ENCODE peak calls at places on chromosomes 4 and X, in four cellular contexts. H, X, Z and P are unnamed samples.

GRCh38 chr4:133190098-133190497 is 41.0 kb downstream of the PCDH10 start:
- DNase-seq in X (peak; percentile 24), H (no peak), Z (no peak), P (no peak)

GRCh38 chr4:102687982-102688433 is 72.8 kb downstream of the MANBA start:
- DNase-seq in X (no peak), H (no peak), Z (no peak), P (no peak)

GRCh38 chr4:76388160-76388908 is 32.6 kb downstream of the CCDC158 start:
- DNase-seq in X (no peak), H (no peak), Z (no peak), P (no peak)

GRCh38 chr4:184362338-184362737 is 112.0 kb downstream of the IRF2 start:
- DNase-seq in H (no peak), Z (no peak), X (no peak), P (no peak)

GRCh38 chr4:112847045-112847444 is 202.4 kb upstream of the ANK2 start:
- DNase-seq in Z (no peak), X (no peak), H (no peak), P (no peak)

GRCh38 chrX:77749695-77750094 is 36.3 kb downstream of the ATRX start:
- DNase-seq in Z (no peak), H (no peak), X (no peak), P (no peak)

GRCh38 chrX:24775891-24776290 is 82.2 kb downstream of the POLA1 start:
- DNase-seq in X (no peak), Z (no peak), H (no peak), P (no peak)

GRCh38 chr4:128573781-128574508 is 235.6 kb upstream of the JADE1 start:
- DNase-seq in X (no peak), Z (peak; percentile 99), H (no peak), P (no peak)

GRCh38 chr4:98289375-98289774 is 28.2 kb downstream of the RAP1GDS1 start:
- DNase-seq in H (no peak), X (no peak), Z (no peak), P (no peak)

GRCh38 chrX:153799326-153799725 is 4.9 kb downstream of the SSR4 start:
- DNase-seq in Z (no peak), H (no peak), X (no peak), P (no peak)

GRCh38 chrX:13194291-13195103 is 125.4 kb downstream of the ATXN3L start:
- DNase-seq in H (no peak), X (no peak), Z (no peak), P (no peak)

GRCh38 chr4:114813961-114814360 is 215.4 kb downstream of the UGT8 start:
- DNase-seq in Z (no peak), H (no peak), X (no peak), P (no peak)

GRCh38 chrX:148784859-148785655 is 284.6 kb downstream of the AFF2 start:
- DNase-seq in H (no peak), Z (no peak), X (no peak), P (no peak)

GRCh38 chr4:7324651-7325121 is 110.0 kb downstream of the PSAPL1 start:
- DNase-seq in Z (no peak), X (no peak), H (no peak), P (peak; percentile 23)

GRCh38 chrX:54093159-54093558 is 48.9 kb upstream of the PHF8 start:
- DNase-seq in Z (no peak), X (no peak), H (no peak), P (no peak)

GRCh38 chrX:71941771-71942170 is 31.1 kb downstream of the NHSL2 start:
- DNase-seq in X (peak; percentile 19), Z (no peak), H (peak; percentile 3), P (no peak)

GRCh38 chrX:13142891-13143290 is 98.5 kb upstream of the FAM9C start:
- DNase-seq in X (no peak), H (peak; percentile 66), Z (no peak), P (peak; percentile 94)

GRCh38 chrX:39397561-39398200 is 596.4 kb downstream of the MID1IP1 start:
- DNase-seq in H (peak; percentile 19), Z (no peak), X (no peak), P (no peak)

GRCh38 chrX:40644175-40644574 is 3.2 kb downstream of the CXorf38 start:
- DNase-seq in Z (no peak), X (no peak), H (no peak), P (peak; percentile 84)

GRCh38 chr4:76998251-76998901 is 48.8 kb downstream of the SEPTIN11 start:
- DNase-seq in X (no peak), H (no peak), Z (no peak), P (no peak)

GRCh38 chrX:139969286-139969685 is 4.0 kb upstream of the CXorf66 start:
- DNase-seq in X (peak; percentile 21), H (no peak), Z (no peak), P (no peak)

GRCh38 chr4:80362578-80363181 is 27.1 kb downstream of the CFAP299 start:
- DNase-seq in H (peak; percentile 51), Z (no peak), X (peak; percentile 29), P (peak; percentile 53)

GRCh38 chr4:123659759-123660158 is 263.2 kb downstream of the SPRY1 start:
- DNase-seq in H (no peak), X (peak; percentile 50), Z (no peak), P (peak; percentile 47)

GRCh38 chrX:2552621-2553297 is 52.0 kb upstream of the DHRSX start:
- DNase-seq in H (no peak), Z (peak; percentile 52), X (peak; percentile 68), P (peak; percentile 12)

GRCh38 chr4:146647615-146648383 is 9.1 kb downstream of the POU4F2 start:
- DNase-seq in X (peak; percentile 25), H (no peak), Z (no peak), P (no peak)
- H3K4me3 ChIP-seq in X (peak overlapping the region; percentile 33), H (no peak overlapping the region), Z (no peak overlapping the region), P (no peak overlapping the region)

GRCh38 chr4:185587065-185587443 is 51.7 kb upstream of the PDLIM3 start:
- DNase-seq in H (no peak), Z (no peak), X (no peak), P (no peak)
- TF ChIP-seq CTCF in H (no peak), Z (no peak), X (no peak), P (no peak)

GRCh38 chrX:136204571-136204970 is 46.6 kb downstream of the MAP7D3 start:
- DNase-seq in H (peak; percentile 66), Z (no peak), X (no peak), P (no peak)
- H3K4me3 ChIP-seq in H (no peak overlapping the region), Z (no peak overlapping the region), X (no peak overlapping the region), P (no peak overlapping the region)

GRCh38 chr4:170193496-170193895 is 103.7 kb upstream of the AADAT start:
- DNase-seq in H (no peak), X (no peak), Z (no peak), P (peak; percentile 5)

GRCh38 chr4:170202721-170203120 is 113.0 kb upstream of the AADAT start:
- DNase-seq in X (no peak), H (no peak), Z (no peak), P (peak; percentile 67)

DNA sequence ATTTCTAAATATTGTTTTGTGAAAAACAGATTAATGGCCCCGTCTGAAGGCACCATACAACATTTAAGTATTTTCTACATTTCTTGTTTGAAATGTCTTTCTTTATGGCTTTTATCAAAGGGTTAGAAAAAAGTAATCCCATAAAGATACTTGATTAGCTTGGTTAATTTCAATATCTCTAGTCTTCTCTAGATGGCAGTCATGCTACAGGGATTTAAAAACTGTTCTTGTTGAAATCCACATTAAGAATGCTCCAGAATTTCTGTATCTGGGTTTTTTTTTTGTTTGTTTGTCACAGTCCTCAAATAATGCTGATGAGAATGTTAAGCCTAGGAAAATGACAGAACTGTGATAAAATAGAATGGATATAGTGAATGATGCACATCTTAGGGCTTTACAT is 109.0 kb upstream of the AADAT start:
- DNase-seq in X (peak; percentile 12), H (no peak), Z (no peak), P (no peak)
- TF ChIP-seq CTCF in X (peak; percentile 37), H (no peak), Z (peak; percentile 42), P (no peak)

DNA sequence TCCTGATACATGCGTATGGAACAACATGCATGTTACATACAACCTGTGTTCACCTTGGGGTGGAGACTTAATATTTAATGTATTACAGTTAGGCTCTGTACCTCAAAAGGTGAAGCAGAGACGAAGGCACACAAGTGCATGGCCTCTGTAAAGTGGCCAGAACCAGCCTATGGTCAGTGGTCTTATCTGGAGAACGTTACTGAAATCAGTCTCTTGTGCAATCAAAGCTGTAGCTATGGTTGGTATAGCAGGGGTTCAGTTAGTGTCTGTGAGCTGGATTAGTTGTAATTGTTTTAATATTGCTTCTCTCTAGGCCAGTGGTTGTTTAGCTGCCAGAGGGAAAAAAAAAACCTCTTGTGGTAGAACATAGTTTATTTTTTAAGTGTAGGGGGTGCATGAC is 2.2 kb upstream of the TMEM33 start:
- DNase-seq in Z (no peak), X (no peak), H (no peak), P (peak; percentile 12)
- H3K4me3 ChIP-seq in Z (no peak overlapping the region), X (no peak overlapping the region), H (no peak overlapping the region), P (no peak overlapping the region)

GRCh38 chrX:34918856-34919255 is 23.7 kb upstream of the FAM47B start:
- DNase-seq in X (peak; percentile 82), Z (no peak), H (peak; percentile 1), P (peak; percentile 25)
- TF ChIP-seq CTCF in X (peak; percentile 72), Z (peak; percentile 64), H (no peak), P (peak; percentile 20)

GRCh38 chr4:53307210-53307609 is 58.7 kb downstream of the SCFD2 start:
- DNase-seq in H (no peak), Z (no peak), X (no peak), P (no peak)

GRCh38 chr4:53307819-53308773 is 57.8 kb downstream of the SCFD2 start:
- DNase-seq in H (no peak), X (no peak), Z (no peak), P (peak; percentile 42)

GRCh38 chr4:53309321-53310020 is 56.4 kb downstream of the SCFD2 start:
- DNase-seq in X (peak; percentile 1), Z (no peak), H (no peak), P (no peak)

GRCh38 chr4:53306729-53307128 is 59.1 kb downstream of the SCFD2 start:
- DNase-seq in X (peak; percentile 13), H (no peak), Z (no peak), P (no peak)
- H3K4me3 ChIP-seq in X (no peak overlapping the region), H (no peak overlapping the region), Z (no peak overlapping the region), P (no peak overlapping the region)

GRCh38 chr4:5399790-5400421 is 308.5 kb downstream of the EVC2 start:
- DNase-seq in H (peak; percentile 18), Z (no peak), X (peak; percentile 60), P (peak; percentile 52)

GRCh38 chr4:5398056-5398455 is 310.3 kb downstream of the EVC2 start:
- DNase-seq in Z (no peak), H (no peak), X (no peak), P (no peak)

GRCh38 chr4:5391492-5391891 is 316.9 kb downstream of the EVC2 start:
- DNase-seq in Z (no peak), X (no peak), H (no peak), P (no peak)

DNA sequence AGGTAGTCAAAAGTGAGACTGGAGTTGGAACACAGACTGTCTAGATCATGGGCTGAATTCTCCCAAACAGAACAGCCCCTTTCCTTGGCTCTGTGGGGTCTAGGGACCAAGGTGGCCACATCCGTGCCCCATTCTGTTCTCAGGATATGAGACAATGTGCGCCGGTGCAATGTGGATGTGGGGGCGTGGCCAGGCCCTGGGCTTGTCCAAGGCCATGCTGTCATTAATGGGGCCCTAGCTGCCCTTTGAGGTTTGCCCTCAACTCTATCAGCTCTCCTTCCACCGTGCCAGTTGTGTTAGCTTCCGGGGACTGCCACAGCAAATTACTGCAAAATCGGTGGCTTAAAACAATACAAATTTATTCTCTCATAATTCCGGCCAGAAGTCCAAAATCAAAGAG is 312.6 kb downstream of the EVC2 start:
- DNase-seq in H (no peak), X (no peak), Z (no peak), P (no peak)
- TF ChIP-seq CTCF in H (no peak), X (no peak), Z (no peak), P (no peak)